ENCODE peak calls at places on chromosome 22, in six cellular contexts. One of them, this sample, is unnamed. For H3K4me1, the result is how much of the 10 kb centered on the place peaks cover.

GRCh38 chr22:46652081-46652929 is 32.1 kb downstream of the GRAMD4 start:
- DNase-seq in CD8-positive, alpha-beta memory T cell: no peak
- DNase-seq in body of pancreas: no peak
- DNase-seq in fibroblast of lung: peak
- DNase-seq in stomach: no peak
- DNase-seq in colonic mucosa: no peak
- DNase-seq in this sample: peak

GRCh38 chr22:50487290-50488005 is 789 bp downstream of the MIOX start:
- DNase-seq in CD8-positive, alpha-beta memory T cell: no peak
- DNase-seq in body of pancreas: no peak
- DNase-seq in fibroblast of lung: no peak
- DNase-seq in stomach: no peak
- DNase-seq in colonic mucosa: no peak
- DNase-seq in this sample: peak

GRCh38 chr22:46355996-46356471 is 20.5 kb downstream of the TRMU start:
- DNase-seq in CD8-positive, alpha-beta memory T cell: no peak
- DNase-seq in body of pancreas: no peak
- DNase-seq in fibroblast of lung: no peak
- DNase-seq in stomach: no peak
- DNase-seq in colonic mucosa: no peak
- DNase-seq in this sample: peak

GRCh38 chr22:36077261-36077660 is 48.6 kb upstream of the RBFOX2 start:
- DNase-seq in CD8-positive, alpha-beta memory T cell: no peak
- DNase-seq in body of pancreas: no peak
- DNase-seq in fibroblast of lung: peak
- DNase-seq in stomach: no peak
- DNase-seq in colonic mucosa: no peak
- DNase-seq in this sample: no peak

GRCh38 chr22:50519151-50519550 is 6.2 kb downstream of the SCO2 start:
- DNase-seq in CD8-positive, alpha-beta memory T cell: no peak
- DNase-seq in body of pancreas: no peak
- DNase-seq in fibroblast of lung: no peak
- DNase-seq in stomach: no peak
- DNase-seq in colonic mucosa: no peak
- DNase-seq in this sample: peak

GRCh38 chr22:41380993-41381328 is 781 bp upstream of the TEF start:
- DNase-seq in CD8-positive, alpha-beta memory T cell: no peak
- DNase-seq in body of pancreas: peak
- DNase-seq in fibroblast of lung: peak
- DNase-seq in stomach: peak
- DNase-seq in colonic mucosa: peak
- DNase-seq in this sample: no peak

GRCh38 chr22:32745251-32745995 is 56.1 kb upstream of the TIMP3 start:
- DNase-seq in CD8-positive, alpha-beta memory T cell: no peak
- DNase-seq in body of pancreas: no peak
- DNase-seq in fibroblast of lung: peak
- DNase-seq in stomach: no peak
- DNase-seq in colonic mucosa: peak
- DNase-seq in this sample: peak

GRCh38 chr22:42780070-42780540 is 59.4 kb upstream of the A4GALT start:
- DNase-seq in CD8-positive, alpha-beta memory T cell: peak
- DNase-seq in body of pancreas: peak
- DNase-seq in fibroblast of lung: peak
- DNase-seq in stomach: peak
- DNase-seq in colonic mucosa: peak
- DNase-seq in this sample: peak

GRCh38 chr22:29621761-29622526 is 18.5 kb downstream of the NF2 start:
- DNase-seq in CD8-positive, alpha-beta memory T cell: no peak
- DNase-seq in body of pancreas: no peak
- DNase-seq in fibroblast of lung: peak
- DNase-seq in stomach: no peak
- DNase-seq in colonic mucosa: no peak
- DNase-seq in this sample: no peak

GRCh38 chr22:19571207-19571795 is 47.1 kb upstream of the CLDN5 start:
- DNase-seq in CD8-positive, alpha-beta memory T cell: no peak
- DNase-seq in body of pancreas: no peak
- DNase-seq in fibroblast of lung: peak
- DNase-seq in stomach: no peak
- DNase-seq in colonic mucosa: no peak
- DNase-seq in this sample: no peak

GRCh38 chr22:41052661-41053490 is 39.5 kb upstream of the EP300 start:
- DNase-seq in CD8-positive, alpha-beta memory T cell: no peak
- DNase-seq in body of pancreas: no peak
- DNase-seq in fibroblast of lung: peak
- DNase-seq in stomach: no peak
- DNase-seq in colonic mucosa: no peak
- DNase-seq in this sample: no peak

GRCh38 chr22:31490496-31490925 is 869 bp upstream of the EIF4ENIF1 start:
- DNase-seq in CD8-positive, alpha-beta memory T cell: peak
- DNase-seq in body of pancreas: peak
- DNase-seq in fibroblast of lung: peak
- DNase-seq in stomach: peak
- DNase-seq in colonic mucosa: peak
- DNase-seq in this sample: peak

GRCh38 chr22:41382610-41383009 is 868 bp downstream of the TEF start:
- DNase-seq in CD8-positive, alpha-beta memory T cell: peak
- DNase-seq in body of pancreas: no peak
- DNase-seq in fibroblast of lung: no peak
- DNase-seq in stomach: no peak
- DNase-seq in colonic mucosa: peak
- DNase-seq in this sample: peak

GRCh38 chr22:29689201-29689871 is 30.5 kb upstream of the CABP7 start:
- DNase-seq in CD8-positive, alpha-beta memory T cell: no peak
- DNase-seq in body of pancreas: no peak
- DNase-seq in fibroblast of lung: no peak
- DNase-seq in stomach: no peak
- DNase-seq in colonic mucosa: no peak
- DNase-seq in this sample: no peak

GRCh38 chr22:30969532-30970355 is 679 bp downstream of the TUG1 start:
- DNase-seq in CD8-positive, alpha-beta memory T cell: no peak
- DNase-seq in body of pancreas: no peak
- DNase-seq in fibroblast of lung: peak
- DNase-seq in stomach: peak
- DNase-seq in colonic mucosa: peak
- DNase-seq in this sample: no peak

GRCh38 chr22:46377566-46378498 is 42.3 kb downstream of the TRMU start:
- DNase-seq in CD8-positive, alpha-beta memory T cell: no peak
- DNase-seq in body of pancreas: peak
- DNase-seq in fibroblast of lung: peak
- DNase-seq in stomach: peak
- DNase-seq in colonic mucosa: peak
- DNase-seq in this sample: no peak

GRCh38 chr22:43159484-43160178 is 8.3 kb downstream of the TSPO start:
- DNase-seq in CD8-positive, alpha-beta memory T cell: no peak
- DNase-seq in body of pancreas: peak
- DNase-seq in fibroblast of lung: no peak
- DNase-seq in stomach: peak
- DNase-seq in colonic mucosa: peak
- DNase-seq in this sample: no peak

GRCh38 chr22:29308791-29309262 is 2.4 kb downstream of the GAS2L1 start:
- DNase-seq in CD8-positive, alpha-beta memory T cell: no peak
- DNase-seq in body of pancreas: peak
- DNase-seq in fibroblast of lung: peak
- DNase-seq in stomach: no peak
- DNase-seq in colonic mucosa: no peak
- DNase-seq in this sample: no peak

GRCh38 chr22:20058989-20059770 is 20.9 kb upstream of the DGCR8 start:
- DNase-seq in CD8-positive, alpha-beta memory T cell: no peak
- DNase-seq in body of pancreas: no peak
- DNase-seq in fibroblast of lung: no peak
- DNase-seq in stomach: no peak
- DNase-seq in colonic mucosa: no peak
- DNase-seq in this sample: no peak

GRCh38 chr22:47010211-47010610 is 247.8 kb downstream of the TBC1D22A start:
- DNase-seq in CD8-positive, alpha-beta memory T cell: no peak
- DNase-seq in body of pancreas: no peak
- DNase-seq in fibroblast of lung: no peak
- DNase-seq in stomach: no peak
- DNase-seq in colonic mucosa: peak
- DNase-seq in this sample: no peak

GRCh38 chr22:33864723-33865130 is 55.5 kb downstream of the LARGE1 start:
- DNase-seq in CD8-positive, alpha-beta memory T cell: no peak
- DNase-seq in body of pancreas: no peak
- DNase-seq in fibroblast of lung: no peak
- DNase-seq in stomach: no peak
- DNase-seq in colonic mucosa: no peak
- DNase-seq in this sample: peak

GRCh38 chr22:44638966-44639739 is 62.9 kb upstream of the PRR5 start:
- DNase-seq in CD8-positive, alpha-beta memory T cell: no peak
- DNase-seq in body of pancreas: no peak
- DNase-seq in fibroblast of lung: no peak
- DNase-seq in stomach: no peak
- DNase-seq in colonic mucosa: no peak
- DNase-seq in this sample: peak

GRCh38 chr22:25111579-25112517 is 87.8 kb upstream of the CRYBB3 start:
- DNase-seq in CD8-positive, alpha-beta memory T cell: no peak
- DNase-seq in body of pancreas: peak
- DNase-seq in fibroblast of lung: no peak
- DNase-seq in stomach: peak
- DNase-seq in colonic mucosa: peak
- DNase-seq in this sample: peak

DNA sequence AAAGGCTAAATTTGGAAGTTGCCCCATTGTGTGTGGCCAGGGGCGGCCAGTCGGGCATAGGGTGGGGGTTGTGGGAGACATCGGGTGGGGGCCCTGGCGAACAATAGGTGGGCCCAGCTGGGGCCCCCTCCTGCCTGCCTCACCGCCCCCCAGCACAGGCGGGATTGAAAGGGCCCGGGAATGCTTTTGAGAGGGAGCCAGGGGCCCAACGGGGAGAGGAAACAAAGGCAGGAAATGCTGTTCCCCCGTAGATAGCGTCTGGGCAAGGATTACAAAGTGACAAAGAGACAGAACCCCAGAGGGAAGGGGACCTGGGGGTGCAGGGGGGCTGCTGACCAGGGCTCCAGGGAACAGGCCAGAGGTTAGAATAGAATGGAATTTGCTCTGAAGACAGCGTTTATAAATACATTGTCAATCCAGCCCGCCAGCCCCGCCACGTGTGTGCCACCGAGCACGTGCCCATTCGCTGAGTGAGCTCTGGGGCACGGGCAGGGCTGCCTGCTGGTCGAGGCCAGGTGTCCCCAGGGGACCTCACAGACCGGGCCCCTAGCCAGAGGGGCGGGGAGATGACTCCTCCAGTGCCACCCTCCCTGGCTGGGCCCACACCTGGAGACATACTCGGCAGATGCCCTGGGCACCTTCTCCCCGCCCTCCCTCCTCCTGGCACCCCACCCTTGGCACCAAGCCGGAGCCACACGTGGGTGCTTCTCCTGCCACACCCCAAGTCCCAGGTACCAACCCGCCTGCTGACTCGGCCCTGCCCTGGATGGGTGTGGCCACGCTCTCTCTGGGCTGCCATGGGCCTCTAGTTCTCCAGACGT is 9.7 kb downstream of the PDGFB start:
- DNase-seq in CD8-positive, alpha-beta memory T cell: no peak
- DNase-seq in body of pancreas: peak
- DNase-seq in fibroblast of lung: no peak
- DNase-seq in stomach: peak
- DNase-seq in colonic mucosa: peak
- DNase-seq in this sample: peak
- H3K4me1 ChIP-seq in CD8-positive, alpha-beta memory T cell: half or more
- H3K4me1 ChIP-seq in body of pancreas: half or more
- H3K4me1 ChIP-seq in fibroblast of lung: under half
- H3K4me1 ChIP-seq in stomach: half or more
- H3K4me1 ChIP-seq in colonic mucosa: under half
- H3K4me1 ChIP-seq in this sample: under half

GRCh38 chr22:39524089-39524752 is 3.9 kb downstream of the ATF4 start:
- DNase-seq in CD8-positive, alpha-beta memory T cell: no peak
- DNase-seq in body of pancreas: no peak
- DNase-seq in fibroblast of lung: no peak
- DNase-seq in stomach: no peak
- DNase-seq in colonic mucosa: no peak
- DNase-seq in this sample: no peak
- H3K4me3 ChIP-seq in CD8-positive, alpha-beta memory T cell: no peak
- H3K4me3 ChIP-seq in body of pancreas: no peak
- H3K4me3 ChIP-seq in fibroblast of lung: no peak
- H3K4me3 ChIP-seq in stomach: no peak
- H3K4me3 ChIP-seq in colonic mucosa: no peak
- H3K4me3 ChIP-seq in this sample: no peak

GRCh38 chr22:23897320-23897719 is 3.1 kb downstream of the MIF start:
- DNase-seq in CD8-positive, alpha-beta memory T cell: no peak
- DNase-seq in body of pancreas: no peak
- DNase-seq in fibroblast of lung: no peak
- DNase-seq in stomach: no peak
- DNase-seq in colonic mucosa: no peak
- DNase-seq in this sample: no peak

GRCh38 chr22:23894710-23895598 is 771 bp downstream of the MIF start:
- DNase-seq in CD8-positive, alpha-beta memory T cell: peak
- DNase-seq in body of pancreas: peak
- DNase-seq in fibroblast of lung: peak
- DNase-seq in stomach: peak
- DNase-seq in colonic mucosa: peak
- DNase-seq in this sample: peak

GRCh38 chr22:23895599-23896144 is 1.5 kb downstream of the MIF start:
- DNase-seq in CD8-positive, alpha-beta memory T cell: no peak
- DNase-seq in body of pancreas: no peak
- DNase-seq in fibroblast of lung: no peak
- DNase-seq in stomach: no peak
- DNase-seq in colonic mucosa: no peak
- DNase-seq in this sample: no peak

GRCh38 chr22:23896523-23897186 is 2.5 kb downstream of the MIF start:
- DNase-seq in CD8-positive, alpha-beta memory T cell: no peak
- DNase-seq in body of pancreas: no peak
- DNase-seq in fibroblast of lung: no peak
- DNase-seq in stomach: no peak
- DNase-seq in colonic mucosa: no peak
- DNase-seq in this sample: no peak

DNA sequence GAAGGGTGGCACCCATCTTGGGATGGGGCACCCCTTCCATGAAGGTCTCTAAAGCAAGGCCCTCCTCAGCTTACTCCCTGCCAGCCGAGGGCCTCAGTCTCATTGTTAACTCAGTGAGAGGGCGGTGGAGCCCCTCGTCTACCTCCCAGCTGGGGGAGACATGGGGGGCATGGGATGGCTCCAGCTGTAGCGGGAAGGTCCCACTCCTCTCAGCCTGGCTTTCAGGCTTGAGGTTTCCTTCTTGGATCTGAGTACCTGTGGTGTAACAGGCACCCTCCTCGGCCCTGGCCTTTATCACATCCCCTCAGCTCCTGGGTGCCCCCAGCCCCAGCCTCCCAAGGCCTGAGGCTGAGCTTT is 2.0 kb downstream of the MIF start:
- DNase-seq in CD8-positive, alpha-beta memory T cell: no peak
- DNase-seq in body of pancreas: no peak
- DNase-seq in fibroblast of lung: no peak
- DNase-seq in stomach: no peak
- DNase-seq in colonic mucosa: no peak
- DNase-seq in this sample: no peak
- H3K27ac ChIP-seq in CD8-positive, alpha-beta memory T cell: peak
- H3K27ac ChIP-seq in body of pancreas: peak
- H3K27ac ChIP-seq in fibroblast of lung: no peak
- H3K27ac ChIP-seq in stomach: no peak
- H3K27ac ChIP-seq in colonic mucosa: no peak
- H3K27ac ChIP-seq in this sample: no peak

DNA sequence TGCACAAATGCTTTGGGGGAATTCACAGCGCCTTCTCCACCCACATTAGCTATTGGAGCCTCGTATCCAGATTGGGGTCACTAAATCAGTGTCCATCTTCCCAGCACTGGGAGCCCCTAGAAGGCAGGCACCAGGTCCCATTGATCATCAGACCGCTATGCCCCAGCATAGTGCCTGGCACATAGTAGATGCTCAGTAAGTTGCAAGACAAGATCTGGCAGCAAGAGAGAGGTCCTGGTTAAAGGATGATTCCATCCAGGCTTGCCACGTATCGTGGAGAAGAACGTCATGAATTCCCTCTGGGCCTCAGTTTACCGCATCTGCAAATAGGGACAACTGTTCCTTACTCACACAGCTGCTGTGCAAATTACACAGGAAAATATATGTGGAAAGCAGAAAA is 1.7 kb downstream of the TMEM184B start:
- DNase-seq in CD8-positive, alpha-beta memory T cell: no peak
- DNase-seq in body of pancreas: no peak
- DNase-seq in fibroblast of lung: no peak
- DNase-seq in stomach: no peak
- DNase-seq in colonic mucosa: no peak
- DNase-seq in this sample: no peak
- H3K4me1 ChIP-seq in CD8-positive, alpha-beta memory T cell: under half
- H3K4me1 ChIP-seq in body of pancreas: under half
- H3K4me1 ChIP-seq in fibroblast of lung: under half
- H3K4me1 ChIP-seq in stomach: under half
- H3K4me1 ChIP-seq in colonic mucosa: under half
- H3K4me1 ChIP-seq in this sample: under half

This sample was measured in right cardiac atrium.